ENCODE peak calls at places on chromosome 6, in four cellular contexts. W is epithelial cell of proximal tubule, R is SK-N-SH, B is ovary. J is an unnamed sample.

GRCh38 chr6:41093729-41094128 is 21.0 kb downstream of the NFYA start:
- DNase-seq in W (no peak), R (no peak), B (no peak), J (no peak)

GRCh38 chr6:34145161-34146020 is 496 bp downstream of the GRM4 start:
- DNase-seq in W (no peak), R (peak; percentile 78), B (peak; percentile 33), J (peak; percentile 78)

GRCh38 chr6:44036196-44036595 is 91.1 kb downstream of the MRPL14 start:
- DNase-seq in W (no peak), R (no peak), B (no peak), J (no peak)

GRCh38 chr6:89044988-89045387 is 35.6 kb upstream of the PNRC1 start:
- DNase-seq in W (no peak), R (no peak), B (no peak), J (no peak)

GRCh38 chr6:39199976-39200375 is 29.3 kb downstream of the KCNK5 start:
- DNase-seq in W (no peak), R (no peak), B (no peak), J (no peak)

GRCh38 chr6:54071941-54072340 is 39.3 kb upstream of the MLIP start:
- DNase-seq in W (no peak), R (no peak), B (no peak), J (no peak)

GRCh38 chr6:52164319-52165094 is 21.7 kb upstream of the IL17A start:
- DNase-seq in W (no peak), R (no peak), B (no peak), J (no peak)

GRCh38 chr6:123805921-123806320 is 2.3 kb downstream of the NKAIN2 start:
- DNase-seq in W (no peak), R (no peak), B (no peak), J (no peak)

GRCh38 chr6:72348926-72349325 is 272.9 kb upstream of the KCNQ5 start:
- DNase-seq in W (no peak), R (no peak), B (no peak), J (peak; percentile 66)

GRCh38 chr6:140205795-140206593 is 831.5 kb upstream of the CITED2 start:
- DNase-seq in W (no peak), R (no peak), B (peak; percentile 13), J (no peak)

GRCh38 chr6:21808045-21808470 is 214.5 kb downstream of the SOX4 start:
- DNase-seq in W (peak; percentile 30), R (no peak), B (peak; percentile 47), J (peak; percentile 82)

GRCh38 chr6:44580901-44581300 is 193.4 kb downstream of the CDC5L start:
- DNase-seq in W (no peak), R (no peak), B (no peak), J (peak; percentile 91)

GRCh38 chr6:121838842-121839241 is 403.4 kb downstream of the GJA1 start:
- DNase-seq in W (no peak), R (no peak), B (no peak), J (peak; percentile 18)

GRCh38 chr6:113293106-113293505 is 564.0 kb upstream of the MARCKS start:
- DNase-seq in W (no peak), R (no peak), B (no peak), J (no peak)

GRCh38 chr6:138654715-138655634 is 118.6 kb upstream of the CCDC28A start:
- DNase-seq in W (peak; percentile 10), R (no peak), B (no peak), J (peak; percentile 47)

GRCh38 chr6:47061631-47062300 is 19.6 kb upstream of the ADGRF1 start:
- DNase-seq in W (no peak), R (no peak), B (no peak), J (no peak)

GRCh38 chr6:30091577-30092381 is 16.2 kb upstream of the RNF39 start:
- DNase-seq in W (peak; percentile 69), R (no peak), B (no peak), J (peak; percentile 64)

GRCh38 chr6:63307581-63308246 is 12.1 kb downstream of the LGSN start:
- DNase-seq in W (peak; percentile 15), R (peak; percentile 29), B (no peak), J (peak; percentile 67)

GRCh38 chr6:108661430-108661829 is 100.7 kb downstream of the FOXO3 start:
- DNase-seq in W (no peak), R (peak; percentile 86), B (no peak), J (peak; percentile 27)

GRCh38 chr6:95417856-95418255 is 159.5 kb upstream of the MANEA start:
- DNase-seq in W (no peak), R (no peak), B (no peak), J (no peak)

GRCh38 chr6:69422474-69422873 is 374.3 kb downstream of the LMBRD1 start:
- DNase-seq in W (no peak), R (peak; percentile 53), B (no peak), J (peak; percentile 15)

GRCh38 chr6:33000053-33000452 is 9.3 kb downstream of the HLA-DOA start:
- DNase-seq in W (no peak), R (no peak), B (no peak), J (no peak)

GRCh38 chr6:149031545-149032317 is 284.9 kb downstream of the UST start:
- DNase-seq in W (no peak), R (peak; percentile 22), B (peak; percentile 63), J (no peak)

GRCh38 chr6:96789871-96790270 is 47.4 kb downstream of the GPR63 start:
- DNase-seq in W (no peak), R (no peak), B (no peak), J (no peak)

GRCh38 chr6:96792791-96793190 is 44.5 kb downstream of the GPR63 start:
- DNase-seq in W (no peak), R (no peak), B (no peak), J (no peak)

GRCh38 chr6:96794980-96795379 is 42.3 kb downstream of the GPR63 start:
- DNase-seq in W (no peak), R (no peak), B (no peak), J (peak; percentile 86)

DNA sequence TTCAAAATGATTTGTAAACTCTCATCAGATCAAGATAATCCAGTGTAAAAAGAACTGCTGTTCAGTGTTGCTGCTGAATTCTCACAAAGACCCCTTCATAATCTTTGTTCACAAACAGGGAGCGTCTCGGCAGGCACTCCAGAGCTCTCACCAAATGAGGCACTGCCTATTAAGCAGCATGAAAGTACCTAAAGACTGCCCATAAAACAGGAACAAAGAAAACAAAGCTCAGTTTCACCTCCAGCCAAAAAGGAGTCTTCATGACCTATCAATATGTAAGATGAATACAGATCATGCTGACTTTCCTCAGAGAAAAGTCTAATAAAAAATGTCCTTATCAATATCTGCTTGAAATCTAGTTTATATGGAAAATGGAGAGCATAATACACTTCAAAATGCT is 41.8 kb downstream of the GPR63 start:
- DNase-seq in W (no peak), R (no peak), B (no peak), J (no peak)
- H3K4me3 ChIP-seq in W (no peak overlapping the region), R (no peak overlapping the region), B (no peak overlapping the region), J (no peak overlapping the region)

GRCh38 chr6:155077331-155077730 is 82.2 kb downstream of the TIAM2 start:
- DNase-seq in W (no peak), R (no peak), B (no peak), J (no peak)
- H3K4me3 ChIP-seq in W (no peak overlapping the region), R (no peak overlapping the region), B (no peak overlapping the region), J (no peak overlapping the region)

GRCh38 chr6:48113130-48113529 is 2.1 kb upstream of the PTCHD4 start:
- DNase-seq in W (no peak), R (no peak), B (no peak), J (no peak)

GRCh38 chr6:48110436-48111142 is 408 bp downstream of the PTCHD4 start:
- DNase-seq in W (no peak), R (no peak), B (no peak), J (no peak)

GRCh38 chr6:48111143-48111506 is at the start of gene PTCHD4:
- DNase-seq in W (no peak), R (peak; percentile 4), B (no peak), J (peak; percentile 61)

GRCh38 chr6:48111575-48111974 is 578 bp upstream of the PTCHD4 start:
- DNase-seq in W (no peak), R (no peak), B (no peak), J (no peak)

DNA sequence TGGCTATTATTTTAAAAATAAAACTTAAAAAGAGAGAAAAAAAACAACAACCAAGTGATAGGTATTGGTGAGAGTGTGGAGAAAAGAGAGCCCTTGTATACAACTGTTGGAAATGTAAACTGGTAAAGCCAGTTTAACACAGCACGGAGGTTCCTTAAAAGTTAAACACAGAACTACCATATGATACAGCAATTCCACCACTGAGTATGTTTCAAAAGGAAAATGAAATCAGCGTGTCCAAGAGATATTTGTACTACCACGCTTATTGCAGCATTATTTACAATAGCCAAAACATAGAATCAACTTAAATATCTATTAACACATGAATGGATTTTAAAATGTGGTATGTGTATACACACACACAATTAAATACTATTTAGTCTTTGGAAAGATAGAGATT is 1.1 kb downstream of the PTCHD4 start:
- DNase-seq in W (no peak), R (no peak), B (no peak), J (no peak)
- H3K4me3 ChIP-seq in W (peak overlapping the region; percentile 67), R (peak overlapping the region; percentile 74), B (peak overlapping the region; percentile 1), J (peak overlapping the region; percentile 17)

GRCh38 chr6:126605089-126605488 is 265.2 kb downstream of the CENPW start:
- DNase-seq in W (no peak), R (no peak), B (no peak), J (no peak)

GRCh38 chr6:126600258-126600916 is 260.5 kb downstream of the CENPW start:
- DNase-seq in W (no peak), R (no peak), B (no peak), J (no peak)

GRCh38 chr6:126607281-126607680 is 267.4 kb downstream of the CENPW start:
- DNase-seq in W (no peak), R (no peak), B (no peak), J (no peak)

DNA sequence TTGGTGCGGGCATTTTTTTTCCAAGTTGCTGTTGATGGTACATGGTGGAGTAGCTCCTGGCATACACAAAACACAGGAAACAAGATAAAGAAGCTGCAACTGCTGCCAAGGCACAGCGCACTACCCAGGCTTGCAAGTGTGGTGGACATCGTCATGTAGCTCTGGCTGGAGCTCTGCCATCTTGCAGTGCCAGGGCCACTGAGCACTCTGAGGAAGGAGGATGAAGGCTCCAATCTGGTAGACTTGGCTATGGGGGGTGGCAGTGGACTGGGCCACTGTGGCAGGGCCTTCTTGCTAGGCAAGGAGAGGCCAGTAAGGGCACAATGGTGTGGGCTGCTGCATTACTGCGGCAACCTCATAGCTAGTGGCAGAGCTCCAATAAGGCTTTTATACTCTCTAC is 263.5 kb downstream of the CENPW start:
- DNase-seq in W (no peak), R (no peak), B (no peak), J (no peak)
- H3K4me3 ChIP-seq in W (no peak overlapping the region), R (no peak overlapping the region), B (no peak overlapping the region), J (no peak overlapping the region)

J was measured in cardiac muscle cell.